ENCODE peak calls at places on chromosomes 1 and 21, in nine cellular contexts. One of them, this sample, is unnamed.

GRCh38 chr1:111895017-111895416 is 94.5 kb downstream of the KCND3 start:
- DNase-seq in choroid plexus epithelial cell: no peak
- DNase-seq in spleen: no peak
- DNase-seq in fibroblast of pulmonary artery: no peak
- DNase-seq in mammary epithelial cell: no peak
- DNase-seq in ascending aorta: no peak
- DNase-seq in BJ: no peak
- DNase-seq in astrocyte of the spinal cord: no peak
- DNase-seq in progenitor cell of endocrine pancreas: no peak
- DNase-seq in this sample: no peak

GRCh38 chr1:9020325-9020724 is 5.9 kb downstream of the SLC2A7 start:
- DNase-seq in spleen: no peak
- DNase-seq in progenitor cell of endocrine pancreas: no peak
- DNase-seq in astrocyte of the spinal cord: no peak
- DNase-seq in fibroblast of pulmonary artery: no peak
- DNase-seq in BJ: no peak
- DNase-seq in mammary epithelial cell: no peak
- DNase-seq in choroid plexus epithelial cell: no peak
- DNase-seq in ascending aorta: no peak
- DNase-seq in this sample: no peak

GRCh38 chr1:40749817-40750216 is 33.8 kb upstream of the KCNQ4 start:
- DNase-seq in ascending aorta: no peak
- DNase-seq in BJ: no peak
- DNase-seq in spleen: no peak
- DNase-seq in mammary epithelial cell: no peak
- DNase-seq in choroid plexus epithelial cell: no peak
- DNase-seq in astrocyte of the spinal cord: no peak
- DNase-seq in progenitor cell of endocrine pancreas: no peak
- DNase-seq in fibroblast of pulmonary artery: no peak
- DNase-seq in this sample: no peak

GRCh38 chr1:223831755-223832636 is 13.8 kb downstream of the TP53BP2 start:
- DNase-seq in fibroblast of pulmonary artery: peak; percentile 82
- DNase-seq in spleen: no peak
- DNase-seq in astrocyte of the spinal cord: peak; percentile 74
- DNase-seq in choroid plexus epithelial cell: peak; percentile 63
- DNase-seq in BJ: peak; percentile 62
- DNase-seq in progenitor cell of endocrine pancreas: no peak
- DNase-seq in mammary epithelial cell: peak; percentile 62
- DNase-seq in ascending aorta: no peak
- DNase-seq in this sample: no peak

GRCh38 chr21:39938086-39938611 is 70.9 kb downstream of the PCP4 start:
- DNase-seq in mammary epithelial cell: no peak
- DNase-seq in choroid plexus epithelial cell: no peak
- DNase-seq in astrocyte of the spinal cord: no peak
- DNase-seq in progenitor cell of endocrine pancreas: no peak
- DNase-seq in spleen: no peak
- DNase-seq in BJ: no peak
- DNase-seq in ascending aorta: no peak
- DNase-seq in fibroblast of pulmonary artery: no peak
- DNase-seq in this sample: no peak

GRCh38 chr1:1006305-1007159 is 6.6 kb upstream of the HES4 start:
- DNase-seq in choroid plexus epithelial cell: no peak
- DNase-seq in fibroblast of pulmonary artery: no peak
- DNase-seq in ascending aorta: no peak
- DNase-seq in BJ: no peak
- DNase-seq in mammary epithelial cell: no peak
- DNase-seq in astrocyte of the spinal cord: no peak
- DNase-seq in progenitor cell of endocrine pancreas: peak; percentile 11
- DNase-seq in spleen: peak; percentile 69
- DNase-seq in this sample: no peak

GRCh38 chr1:185987611-185988441 is 253.6 kb downstream of the HMCN1 start:
- DNase-seq in choroid plexus epithelial cell: no peak
- DNase-seq in progenitor cell of endocrine pancreas: no peak
- DNase-seq in ascending aorta: no peak
- DNase-seq in fibroblast of pulmonary artery: no peak
- DNase-seq in spleen: no peak
- DNase-seq in mammary epithelial cell: no peak
- DNase-seq in astrocyte of the spinal cord: no peak
- DNase-seq in BJ: no peak
- DNase-seq in this sample: no peak

GRCh38 chr1:198676253-198676652 is 37.4 kb downstream of the PTPRC start:
- DNase-seq in BJ: no peak
- DNase-seq in progenitor cell of endocrine pancreas: no peak
- DNase-seq in mammary epithelial cell: no peak
- DNase-seq in astrocyte of the spinal cord: no peak
- DNase-seq in ascending aorta: no peak
- DNase-seq in fibroblast of pulmonary artery: no peak
- DNase-seq in choroid plexus epithelial cell: no peak
- DNase-seq in spleen: no peak
- DNase-seq in this sample: no peak

GRCh38 chr1:28751315-28752056 is 14.7 kb downstream of the YTHDF2 start:
- DNase-seq in fibroblast of pulmonary artery: peak; percentile 69
- DNase-seq in spleen: no peak
- DNase-seq in mammary epithelial cell: peak; percentile 15
- DNase-seq in choroid plexus epithelial cell: peak; percentile 62
- DNase-seq in progenitor cell of endocrine pancreas: no peak
- DNase-seq in astrocyte of the spinal cord: peak; percentile 45
- DNase-seq in BJ: peak; percentile 27
- DNase-seq in ascending aorta: no peak
- DNase-seq in this sample: no peak

GRCh38 chr21:38039369-38039768 is 123.1 kb upstream of the KCNJ6 start:
- DNase-seq in spleen: no peak
- DNase-seq in progenitor cell of endocrine pancreas: no peak
- DNase-seq in mammary epithelial cell: no peak
- DNase-seq in fibroblast of pulmonary artery: no peak
- DNase-seq in ascending aorta: no peak
- DNase-seq in astrocyte of the spinal cord: no peak
- DNase-seq in BJ: no peak
- DNase-seq in choroid plexus epithelial cell: no peak
- DNase-seq in this sample: no peak

GRCh38 chr1:228275435-228276342 is 67.8 kb downstream of the OBSCN start:
- DNase-seq in progenitor cell of endocrine pancreas: peak; percentile 55
- DNase-seq in fibroblast of pulmonary artery: peak; percentile 84
- DNase-seq in mammary epithelial cell: peak; percentile 63
- DNase-seq in choroid plexus epithelial cell: peak; percentile 77
- DNase-seq in astrocyte of the spinal cord: peak; percentile 64
- DNase-seq in ascending aorta: peak; percentile 73
- DNase-seq in BJ: peak; percentile 37
- DNase-seq in spleen: peak; percentile 97
- DNase-seq in this sample: peak; percentile 68

GRCh38 chr1:1891349-1892078 is 627 bp upstream of the GNB1 start:
- DNase-seq in spleen: peak; percentile 97
- DNase-seq in fibroblast of pulmonary artery: peak; percentile 51
- DNase-seq in ascending aorta: no peak
- DNase-seq in BJ: no peak
- DNase-seq in astrocyte of the spinal cord: peak; percentile 41
- DNase-seq in progenitor cell of endocrine pancreas: peak; percentile 49
- DNase-seq in mammary epithelial cell: peak; percentile 38
- DNase-seq in choroid plexus epithelial cell: peak; percentile 47
- DNase-seq in this sample: peak; percentile 62

GRCh38 chr1:70299472-70299871 is 55.0 kb downstream of the ANKRD13C start:
- DNase-seq in mammary epithelial cell: no peak
- DNase-seq in ascending aorta: no peak
- DNase-seq in progenitor cell of endocrine pancreas: no peak
- DNase-seq in fibroblast of pulmonary artery: no peak
- DNase-seq in choroid plexus epithelial cell: no peak
- DNase-seq in BJ: no peak
- DNase-seq in spleen: no peak
- DNase-seq in astrocyte of the spinal cord: no peak
- DNase-seq in this sample: no peak

GRCh38 chr1:195462646-195463045 is 1145.6 kb downstream of the KCNT2 start:
- DNase-seq in spleen: no peak
- DNase-seq in mammary epithelial cell: peak; percentile 59
- DNase-seq in fibroblast of pulmonary artery: no peak
- DNase-seq in BJ: peak; percentile 12
- DNase-seq in ascending aorta: no peak
- DNase-seq in progenitor cell of endocrine pancreas: no peak
- DNase-seq in choroid plexus epithelial cell: peak; percentile 4
- DNase-seq in astrocyte of the spinal cord: peak; percentile 13
- DNase-seq in this sample: no peak

GRCh38 chr1:34013958-34014737 is 150.3 kb downstream of the HMGB4 start:
- DNase-seq in mammary epithelial cell: no peak
- DNase-seq in progenitor cell of endocrine pancreas: peak; percentile 36
- DNase-seq in ascending aorta: no peak
- DNase-seq in choroid plexus epithelial cell: no peak
- DNase-seq in astrocyte of the spinal cord: no peak
- DNase-seq in fibroblast of pulmonary artery: no peak
- DNase-seq in spleen: no peak
- DNase-seq in BJ: no peak
- DNase-seq in this sample: peak; percentile 77
- TF ChIP-seq CTCF in mammary epithelial cell: no peak
- TF ChIP-seq CTCF in progenitor cell of endocrine pancreas: peak; percentile 73
- TF ChIP-seq CTCF in ascending aorta: peak; percentile 70
- TF ChIP-seq CTCF in choroid plexus epithelial cell: no peak
- TF ChIP-seq CTCF in astrocyte of the spinal cord: peak; percentile 57
- TF ChIP-seq CTCF in fibroblast of pulmonary artery: no peak
- TF ChIP-seq CTCF in spleen: peak; percentile 55
- TF ChIP-seq CTCF in BJ: peak; percentile 71
- TF ChIP-seq CTCF in this sample: peak; percentile 69

DNA sequence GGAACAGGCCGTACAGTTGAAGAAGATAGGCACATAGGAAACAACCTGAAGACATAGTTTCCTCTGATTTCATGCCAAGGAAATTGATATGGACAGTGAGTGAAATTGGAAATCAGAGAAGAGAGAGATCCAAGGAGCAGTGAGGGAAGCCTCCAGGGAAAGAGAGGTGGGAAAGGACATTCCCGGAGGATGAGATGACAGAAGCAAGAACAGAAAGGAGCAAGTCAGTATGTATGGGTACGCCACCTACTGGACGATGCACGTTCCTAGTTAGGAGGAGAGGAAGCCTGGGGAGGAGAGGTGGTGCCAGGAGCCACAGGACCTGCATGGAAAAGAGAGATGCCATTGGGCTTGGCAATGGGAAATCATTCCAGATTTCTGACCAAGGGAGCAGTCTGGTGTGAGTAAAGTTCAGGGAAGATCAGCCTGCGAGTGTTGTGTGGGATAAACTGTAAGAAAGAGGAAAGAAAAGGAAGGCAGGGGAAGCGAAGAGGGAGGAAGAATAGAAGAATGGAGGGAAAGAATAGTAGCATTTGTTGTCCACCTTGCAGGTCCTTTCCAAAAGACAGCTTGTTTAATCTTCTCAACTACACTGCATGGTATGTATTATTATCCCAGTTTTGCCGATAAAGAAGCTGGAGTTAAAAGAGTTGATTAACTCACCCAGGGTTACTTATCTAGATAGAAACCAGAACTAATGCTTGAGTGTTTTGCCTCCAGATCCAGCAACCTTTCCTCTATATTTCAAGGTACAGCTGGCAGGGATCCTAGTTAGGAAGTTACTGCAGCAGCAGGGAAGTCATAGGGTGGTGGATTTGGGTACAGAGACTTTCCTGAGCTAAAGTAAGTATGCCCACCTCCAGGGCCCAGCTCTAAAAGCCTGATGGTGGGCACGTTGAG is 27.4 kb downstream of the C1orf116 start:
- DNase-seq in ascending aorta: no peak
- DNase-seq in astrocyte of the spinal cord: peak; percentile 61
- DNase-seq in progenitor cell of endocrine pancreas: no peak
- DNase-seq in BJ: no peak
- DNase-seq in choroid plexus epithelial cell: peak; percentile 78
- DNase-seq in fibroblast of pulmonary artery: peak; percentile 79
- DNase-seq in spleen: no peak
- DNase-seq in mammary epithelial cell: peak; percentile 73
- DNase-seq in this sample: peak; percentile 67
- TF ChIP-seq CTCF in ascending aorta: peak; percentile 50
- TF ChIP-seq CTCF in astrocyte of the spinal cord: peak; percentile 81
- TF ChIP-seq CTCF in progenitor cell of endocrine pancreas: peak; percentile 74
- TF ChIP-seq CTCF in BJ: peak; percentile 78
- TF ChIP-seq CTCF in choroid plexus epithelial cell: peak; percentile 86
- TF ChIP-seq CTCF in fibroblast of pulmonary artery: peak; percentile 91
- TF ChIP-seq CTCF in spleen: peak; percentile 67
- TF ChIP-seq CTCF in mammary epithelial cell: peak; percentile 90
- TF ChIP-seq CTCF in this sample: peak; percentile 64

GRCh38 chr1:220687809-220688208 is 2.4 kb upstream of the C1orf115 start:
- DNase-seq in astrocyte of the spinal cord: no peak
- DNase-seq in spleen: no peak
- DNase-seq in fibroblast of pulmonary artery: no peak
- DNase-seq in ascending aorta: no peak
- DNase-seq in progenitor cell of endocrine pancreas: no peak
- DNase-seq in BJ: no peak
- DNase-seq in mammary epithelial cell: no peak
- DNase-seq in choroid plexus epithelial cell: no peak
- DNase-seq in this sample: no peak

GRCh38 chr1:220689696-220690095 is 467 bp upstream of the C1orf115 start:
- DNase-seq in ascending aorta: no peak
- DNase-seq in spleen: no peak
- DNase-seq in mammary epithelial cell: no peak
- DNase-seq in BJ: no peak
- DNase-seq in choroid plexus epithelial cell: no peak
- DNase-seq in progenitor cell of endocrine pancreas: no peak
- DNase-seq in astrocyte of the spinal cord: no peak
- DNase-seq in fibroblast of pulmonary artery: no peak
- DNase-seq in this sample: no peak

GRCh38 chr1:220684890-220685289 is 5.3 kb upstream of the C1orf115 start:
- DNase-seq in fibroblast of pulmonary artery: peak; percentile 22
- DNase-seq in progenitor cell of endocrine pancreas: no peak
- DNase-seq in astrocyte of the spinal cord: no peak
- DNase-seq in mammary epithelial cell: no peak
- DNase-seq in ascending aorta: no peak
- DNase-seq in BJ: no peak
- DNase-seq in spleen: no peak
- DNase-seq in choroid plexus epithelial cell: no peak
- DNase-seq in this sample: no peak

GRCh38 chr1:220682901-220683576 is 7.1 kb upstream of the C1orf115 start:
- DNase-seq in progenitor cell of endocrine pancreas: no peak
- DNase-seq in astrocyte of the spinal cord: no peak
- DNase-seq in mammary epithelial cell: no peak
- DNase-seq in spleen: no peak
- DNase-seq in choroid plexus epithelial cell: no peak
- DNase-seq in BJ: no peak
- DNase-seq in ascending aorta: no peak
- DNase-seq in fibroblast of pulmonary artery: no peak
- DNase-seq in this sample: no peak

DNA sequence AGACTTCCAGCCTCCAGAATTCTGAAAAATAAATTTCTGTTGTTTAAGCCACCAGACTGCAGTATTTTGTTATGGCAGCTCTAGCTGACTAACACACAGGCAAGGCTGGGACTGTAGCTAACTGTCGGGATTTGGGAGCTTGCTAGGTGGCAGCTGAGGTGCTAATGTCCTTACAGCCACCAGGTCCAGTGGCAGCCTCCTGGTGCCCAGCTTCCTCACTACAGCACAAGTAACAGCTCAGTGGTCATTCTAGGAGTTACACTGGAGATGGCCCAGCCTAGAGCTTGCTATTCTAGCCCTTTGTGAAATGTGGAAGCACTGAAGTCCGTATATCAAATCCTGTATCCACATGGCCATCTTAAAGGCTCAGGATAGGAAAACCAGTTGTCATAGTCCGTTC is 4.3 kb upstream of the C1orf115 start:
- DNase-seq in choroid plexus epithelial cell: no peak
- DNase-seq in mammary epithelial cell: no peak
- DNase-seq in BJ: no peak
- DNase-seq in ascending aorta: no peak
- DNase-seq in progenitor cell of endocrine pancreas: no peak
- DNase-seq in astrocyte of the spinal cord: no peak
- DNase-seq in fibroblast of pulmonary artery: no peak
- DNase-seq in spleen: no peak
- DNase-seq in this sample: no peak
- TF ChIP-seq CTCF in choroid plexus epithelial cell: no peak
- TF ChIP-seq CTCF in mammary epithelial cell: no peak
- TF ChIP-seq CTCF in BJ: no peak
- TF ChIP-seq CTCF in ascending aorta: no peak
- TF ChIP-seq CTCF in progenitor cell of endocrine pancreas: peak; percentile 23
- TF ChIP-seq CTCF in astrocyte of the spinal cord: no peak
- TF ChIP-seq CTCF in fibroblast of pulmonary artery: peak; percentile 3
- TF ChIP-seq CTCF in spleen: no peak
- TF ChIP-seq CTCF in this sample: no peak

GRCh38 chr1:57024855-57025254 is 59.0 kb upstream of the C8B start:
- DNase-seq in mammary epithelial cell: no peak
- DNase-seq in spleen: no peak
- DNase-seq in astrocyte of the spinal cord: no peak
- DNase-seq in BJ: no peak
- DNase-seq in fibroblast of pulmonary artery: no peak
- DNase-seq in choroid plexus epithelial cell: no peak
- DNase-seq in progenitor cell of endocrine pancreas: no peak
- DNase-seq in ascending aorta: no peak
- DNase-seq in this sample: no peak
- TF ChIP-seq CTCF in mammary epithelial cell: no peak
- TF ChIP-seq CTCF in spleen: no peak
- TF ChIP-seq CTCF in astrocyte of the spinal cord: no peak
- TF ChIP-seq CTCF in BJ: no peak
- TF ChIP-seq CTCF in fibroblast of pulmonary artery: no peak
- TF ChIP-seq CTCF in choroid plexus epithelial cell: no peak
- TF ChIP-seq CTCF in progenitor cell of endocrine pancreas: no peak
- TF ChIP-seq CTCF in ascending aorta: no peak
- TF ChIP-seq CTCF in this sample: no peak